ENCODE peak calls at places on chromosomes 12 and 14, in six cellular contexts. T, I, D, L, U and R are unnamed samples. For H3K4me1, the result is how much of the 10 kb centered on the place peaks cover.

GRCh38 chr12:121301876-121302275 is 5.4 kb upstream of the CAMKK2 start:
- DNase-seq in T (no peak), I (no peak), D (no peak), L (no peak), U (no peak), R (no peak)

GRCh38 chr12:3795096-3795799 is 42.3 kb upstream of the CRACR2A start:
- DNase-seq in T (no peak), I (no peak), D (no peak), L (no peak), U (no peak), R (no peak)

GRCh38 chr12:127230843-127231260 is 1036.1 kb upstream of the TMEM132C start:
- DNase-seq in T (no peak), I (no peak), D (no peak), L (no peak), U (no peak), R (no peak)

GRCh38 chr14:67680121-67680602 is 5.7 kb upstream of the VTI1B start:
- DNase-seq in T (no peak), I (no peak), D (peak), L (peak), U (no peak), R (peak)

GRCh38 chr14:100891501-100892445 is 11.7 kb downstream of the RTL1 start:
- DNase-seq in T (no peak), I (no peak), D (no peak), L (no peak), U (no peak), R (no peak)

GRCh38 chr14:80231732-80232131 is 20.4 kb upstream of the DIO2 start:
- DNase-seq in T (no peak), I (no peak), D (no peak), L (no peak), U (no peak), R (no peak)

GRCh38 chr14:101628471-101628966 is 67.2 kb downstream of the DIO3 start:
- DNase-seq in T (peak), I (peak), D (no peak), L (peak), U (peak), R (peak)

GRCh38 chr12:89840162-89840922 is 131.7 kb upstream of the ATP2B1 start:
- DNase-seq in T (no peak), I (no peak), D (no peak), L (no peak), U (no peak), R (no peak)

GRCh38 chr14:87217023-87217422 is 776.0 kb downstream of the GALC start:
- DNase-seq in T (no peak), I (no peak), D (no peak), L (no peak), U (no peak), R (peak)

GRCh38 chr14:33617154-33617553 is 333.7 kb downstream of the EGLN3 start:
- DNase-seq in T (no peak), I (no peak), D (no peak), L (no peak), U (no peak), R (peak)

GRCh38 chr12:94988471-94988870 is 15.0 kb downstream of the NDUFA12 start:
- DNase-seq in T (no peak), I (no peak), D (no peak), L (no peak), U (no peak), R (no peak)

DNA sequence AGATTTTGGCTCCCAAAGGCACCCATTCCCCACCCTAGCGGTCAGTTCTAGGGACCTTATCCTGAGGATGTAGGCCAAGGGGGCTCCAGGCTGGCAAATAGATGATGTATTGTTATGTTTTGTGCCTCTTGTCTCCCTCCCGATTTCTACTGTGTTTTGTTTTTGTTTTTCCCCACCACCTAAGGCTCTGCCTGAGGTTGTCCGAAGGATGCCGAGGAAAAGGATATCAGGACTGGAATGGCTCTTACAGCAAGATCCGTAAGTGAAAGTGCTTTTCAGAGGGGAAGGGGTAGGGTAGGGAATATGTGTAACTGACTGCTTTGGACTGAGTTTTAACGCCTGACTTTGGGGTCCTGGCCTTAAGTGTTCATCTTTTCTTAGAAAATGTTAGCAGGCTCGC is 6.6 kb downstream of the FOXG1 start:
- DNase-seq in T (peak), I (no peak), D (no peak), L (no peak), U (no peak), R (no peak)
- TF ChIP-seq EZH2 in T (no peak), I (no peak), D (no peak), L (no peak), U (no peak), R (no peak)

GRCh38 chr14:61470261-61470953 is 149.0 kb downstream of the PRKCH start:
- DNase-seq in T (peak), I (peak), D (no peak), L (peak), U (no peak), R (peak)
- TF ChIP-seq CTCF in T (peak), I (peak), D (no peak), L (peak), U (no peak), R (peak)

DNA sequence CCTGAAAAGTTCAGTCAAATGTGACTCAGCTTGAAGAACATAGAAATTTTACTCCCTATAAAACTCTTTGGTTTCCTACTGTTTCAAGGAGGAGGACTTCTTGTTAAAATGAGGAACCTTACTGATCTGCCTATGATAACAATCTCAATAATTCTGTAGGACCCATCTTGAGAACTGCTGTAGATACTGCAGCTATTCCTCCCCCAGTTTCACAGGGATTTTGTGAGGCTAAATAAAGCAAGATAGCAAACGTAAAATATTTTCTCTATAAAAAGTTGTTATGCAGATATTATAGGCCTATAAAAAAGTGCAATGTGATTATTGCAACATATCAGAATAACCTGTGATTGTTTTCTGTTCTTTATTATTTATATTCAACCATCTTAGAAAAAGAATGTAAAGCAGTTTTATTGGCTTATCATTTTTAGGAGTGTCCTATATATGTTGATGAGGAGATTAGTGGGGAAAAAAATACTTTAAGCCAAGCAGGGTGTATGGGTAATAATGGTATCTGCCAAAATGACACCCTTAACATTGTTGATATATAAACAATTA is 12.1 kb downstream of the CLEC14A start:
- DNase-seq in T (no peak), I (no peak), D (no peak), L (peak), U (no peak), R (no peak)
- H3K4me1 ChIP-seq in T (under half), I (under half), D (under half), L (under half), U (under half), R (under half)

GRCh38 chr12:48818831-48819590 is 715 bp downstream of the CACNB3 start:
- DNase-seq in T (peak), I (no peak), D (no peak), L (peak), U (peak), R (peak)
- TF ChIP-seq EZH2 in T (no peak), I (no peak), D (no peak), L (no peak), U (no peak), R (no peak)

GRCh38 chr12:55795950-55796349 is 21.6 kb downstream of the SARNP start:
- DNase-seq in T (no peak), I (no peak), D (no peak), L (no peak), U (no peak), R (no peak)

GRCh38 chr12:55797550-55797949 is 20.0 kb downstream of the SARNP start:
- DNase-seq in T (no peak), I (no peak), D (no peak), L (no peak), U (no peak), R (no peak)

DNA sequence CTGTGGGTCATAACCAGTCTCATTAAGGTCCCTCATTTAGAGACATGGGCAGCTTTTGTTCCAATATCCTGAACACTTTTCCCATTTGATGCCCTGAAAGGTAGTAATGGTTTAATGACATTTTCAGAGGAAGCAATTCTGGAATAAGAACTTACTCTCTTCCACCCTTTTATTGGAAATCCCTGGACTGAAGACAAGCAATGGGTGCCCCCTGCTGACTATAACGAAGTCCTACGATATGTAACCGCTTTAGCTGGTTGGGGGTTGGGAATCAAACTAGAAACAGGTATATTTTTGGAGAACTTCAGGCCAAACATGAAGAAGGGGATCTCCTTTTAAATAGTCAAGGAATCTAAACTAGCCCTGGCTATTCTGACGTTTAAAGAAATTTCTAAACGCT is 20.5 kb downstream of the SARNP start:
- DNase-seq in T (peak), I (peak), D (no peak), L (peak), U (no peak), R (peak)
- TF ChIP-seq CTCF in T (peak), I (peak), D (peak), L (peak), U (no peak), R (peak)

GRCh38 chr14:63893701-63894458 is 41.1 kb downstream of the SYNE2 start:
- DNase-seq in T (peak), I (no peak), D (no peak), L (peak), U (no peak), R (peak)

GRCh38 chr14:63895510-63895909 is 42.7 kb downstream of the SYNE2 start:
- DNase-seq in T (no peak), I (no peak), D (no peak), L (no peak), U (no peak), R (no peak)

GRCh38 chr14:63897706-63898105 is 44.9 kb downstream of the SYNE2 start:
- DNase-seq in T (no peak), I (no peak), D (no peak), L (no peak), U (no peak), R (no peak)

GRCh38 chr14:63899953-63900352 is 47.1 kb downstream of the SYNE2 start:
- DNase-seq in T (no peak), I (no peak), D (no peak), L (no peak), U (no peak), R (no peak)

DNA sequence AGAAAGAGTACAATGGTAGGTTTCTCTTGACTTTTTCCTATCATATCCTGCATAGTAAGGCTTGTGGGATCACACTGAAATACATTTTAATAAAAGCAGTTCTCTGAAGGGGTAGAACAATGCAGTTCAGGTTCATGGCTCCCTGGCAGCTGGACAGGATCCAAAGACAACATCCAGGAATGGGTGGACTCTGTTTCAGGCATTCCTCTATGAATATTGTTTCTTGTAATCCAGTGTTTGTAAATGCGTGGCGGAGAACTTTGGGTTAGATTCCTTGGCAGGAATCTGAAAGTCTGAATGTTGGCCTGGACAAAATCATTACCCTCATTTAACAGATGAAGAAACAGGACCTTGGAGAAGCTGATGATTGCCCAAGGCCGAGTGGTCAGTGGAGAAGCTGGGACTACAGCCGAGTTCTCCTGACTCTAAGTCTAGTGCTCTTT is 43.5 kb downstream of the SYNE2 start:
- DNase-seq in T (no peak), I (no peak), D (no peak), L (peak), U (no peak), R (peak)
- H3K4me1 ChIP-seq in T (under half), I (half or more), D (under half), L (under half), U (under half), R (under half)

DNA sequence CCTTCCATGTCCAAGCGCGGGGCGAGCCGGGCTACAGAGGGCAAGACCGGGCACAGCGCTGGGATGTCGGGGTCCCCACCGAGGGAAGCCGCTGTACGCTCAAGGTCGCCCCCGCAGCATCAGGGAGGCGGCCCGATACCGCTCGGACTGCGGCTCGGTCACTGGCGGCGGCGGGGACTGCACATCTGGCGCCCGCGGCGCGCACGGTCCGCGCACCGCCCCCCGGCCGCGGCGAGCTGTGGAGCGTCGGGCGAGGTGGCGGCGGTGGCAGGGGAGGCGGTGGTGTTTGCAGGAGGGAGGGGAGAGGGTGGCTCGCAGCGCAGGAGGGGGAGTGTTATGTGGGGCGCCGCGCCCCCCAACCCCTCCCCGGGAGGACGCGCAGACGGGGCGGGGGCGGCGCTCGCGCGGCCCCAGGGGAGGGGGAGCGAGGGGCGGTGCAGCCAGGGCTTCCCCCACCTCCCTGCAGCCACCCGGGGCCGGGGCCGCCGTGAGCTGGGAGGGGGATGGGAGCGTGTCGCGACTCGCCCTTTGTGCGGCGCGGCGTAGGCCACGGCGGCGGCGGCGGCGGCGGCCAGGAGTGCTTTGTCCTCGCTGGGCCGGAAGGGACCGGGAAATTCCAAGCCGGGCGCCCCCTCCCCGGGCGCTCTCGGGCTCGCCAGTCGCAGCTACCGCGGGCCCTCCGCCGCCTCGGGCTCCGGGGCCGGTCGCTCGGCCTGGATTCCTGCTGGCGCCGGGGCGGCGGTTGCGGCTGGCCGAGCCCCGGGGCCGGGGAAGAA is at the start of gene NUAK1:
- DNase-seq in T (peak), I (no peak), D (no peak), L (peak), U (peak), R (peak)
- TF ChIP-seq EZH2 in T (no peak), I (no peak), D (no peak), L (no peak), U (no peak), R (no peak)

DNA sequence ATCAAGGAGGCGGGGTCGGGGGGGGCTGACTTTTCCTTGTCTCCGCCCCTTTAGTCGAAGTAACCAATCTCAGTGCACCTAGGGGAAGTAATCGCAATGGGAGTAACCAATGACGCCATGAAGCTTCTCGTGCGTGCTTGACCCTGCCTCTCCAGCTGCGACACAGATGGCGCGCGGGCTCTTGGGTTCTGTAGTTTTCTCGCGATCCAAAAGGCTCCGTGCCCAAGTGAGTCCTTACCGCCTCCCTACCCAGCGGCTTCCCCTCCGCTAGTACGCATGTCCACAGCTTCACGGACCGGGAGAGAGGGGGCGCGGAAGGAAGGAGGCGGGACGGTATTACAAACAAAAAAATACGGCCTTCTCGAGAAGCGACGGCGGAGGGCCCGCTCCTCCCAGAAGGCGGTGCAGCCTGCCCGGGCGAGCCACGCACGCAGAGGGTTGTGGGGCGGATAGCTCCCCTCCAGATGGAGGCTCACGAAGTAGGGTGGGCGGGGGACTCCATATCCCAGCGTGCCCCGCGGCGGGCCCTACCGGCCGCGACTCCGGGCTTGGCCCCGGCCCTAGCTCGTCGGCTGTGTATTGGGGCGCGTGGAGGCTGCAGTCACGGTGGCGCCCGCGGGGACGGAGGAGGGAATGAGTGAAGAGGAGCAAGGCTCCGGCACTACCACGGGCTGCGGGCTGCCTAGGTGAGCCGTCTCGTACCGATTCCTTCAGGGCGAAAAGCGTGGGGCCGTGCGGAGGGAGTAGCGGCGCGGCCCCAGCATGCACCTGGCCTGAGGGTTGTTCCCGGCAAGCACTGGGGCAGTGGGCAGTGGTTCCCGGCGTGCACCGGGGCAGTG is at the start of gene TARBP2:
- DNase-seq in T (peak), I (peak), D (peak), L (peak), U (peak), R (peak)
- TF ChIP-seq CTCF in T (peak), I (peak), D (no peak), L (no peak), U (no peak), R (no peak)

GRCh38 chr12:46369095-46369473 is 3.5 kb downstream of the SLC38A2 start:
- DNase-seq in T (peak), I (no peak), D (no peak), L (no peak), U (no peak), R (no peak)
- H3K4me1 ChIP-seq in T (under half), I (half or more), D (under half), L (half or more), U (under half), R (half or more)